ENCODE peak calls at places on chromosomes 4 and X, in nine cellular contexts. X, M, B, G, A, W, S, J and C are unnamed samples.

GRCh38 chr4:73676881-73677323 is 56.7 kb upstream of the RASSF6 start:
- DNase-seq in M (no peak), S (no peak), A (peak), W (peak), B (no peak), G (peak), J (no peak), X (peak), C (no peak)

GRCh38 chr4:94446386-94446785 is 5.4 kb upstream of the PDLIM5 start:
- DNase-seq in M (no peak), B (no peak), J (no peak), X (no peak), A (no peak), W (no peak), S (no peak), G (no peak), C (no peak)

GRCh38 chr4:22869235-22869634 is 176.5 kb downstream of the GBA3 start:
- DNase-seq in A (no peak), X (no peak), M (no peak), G (no peak), W (peak), B (no peak), J (no peak), S (no peak), C (no peak)

GRCh38 chr4:106038012-106038411 is 142.7 kb downstream of the NPNT start:
- DNase-seq in W (no peak), S (no peak), B (no peak), G (no peak), X (no peak), A (no peak), M (no peak), J (no peak), C (no peak)

GRCh38 chr4:81492596-81492995 is 20.9 kb upstream of the RASGEF1B start:
- DNase-seq in M (no peak), G (no peak), A (no peak), W (no peak), S (no peak), B (no peak), X (no peak), J (no peak), C (no peak)

GRCh38 chr4:76449362-76449767 is 14.3 kb downstream of the SHROOM3 start:
- DNase-seq in B (no peak), A (no peak), W (no peak), M (no peak), X (peak), G (no peak), J (no peak), S (no peak), C (no peak)

GRCh38 chrX:116272328-116272727 is 101.8 kb downstream of the AGTR2 start:
- DNase-seq in G (peak), S (no peak), M (no peak), W (no peak), B (no peak), A (no peak), J (no peak), X (peak), C (no peak)

GRCh38 chrX:130110379-130111219 is at the start of gene ELF4:
- DNase-seq in A (peak), W (peak), X (no peak), J (no peak), S (peak), G (peak), B (peak), M (no peak), C (peak)

GRCh38 chr4:6107114-6107791 is 89.0 kb upstream of the C4orf50 start:
- DNase-seq in B (no peak), J (no peak), X (no peak), A (no peak), G (no peak), M (peak), S (no peak), W (no peak), C (no peak)